ENCODE peak calls at places on chromosomes 16 and 17, in ten cellular contexts. Y, O, R, C, W, X, V, B, F and T are unnamed samples.

GRCh38 chr16:66619534-66620418 is 15.3 kb downstream of the CMTM3 start:
- DNase-seq in Y (no peak), O (peak; percentile 65), R (no peak), C (no peak), W (peak; percentile 83), X (no peak), V (no peak), B (no peak), F (no peak), T (no peak)

GRCh38 chr16:73909529-73910035 is 387.0 kb upstream of the PSMD7 start:
- DNase-seq in Y (no peak), O (no peak), R (no peak), C (no peak), W (no peak), X (no peak), V (no peak), B (no peak), F (no peak), T (no peak)

GRCh38 chr16:986925-987581 is 5.5 kb downstream of the SOX8 start:
- DNase-seq in Y (no peak), O (no peak), R (no peak), C (no peak), W (no peak), X (no peak), V (no peak), B (no peak), F (no peak), T (no peak)

GRCh38 chr17:35731932-35732805 is 730 bp downstream of the RASL10B start:
- DNase-seq in Y (no peak), O (peak; percentile 51), R (no peak), C (no peak), W (no peak), X (no peak), V (no peak), B (no peak), F (no peak), T (no peak)

GRCh38 chr16:21603920-21604319 is 4.5 kb downstream of the METTL9 start:
- DNase-seq in Y (no peak), O (no peak), R (no peak), C (no peak), W (peak; percentile 84), X (no peak), V (no peak), B (no peak), F (no peak), T (no peak)

GRCh38 chr17:48997103-48997826 is at the start of gene IGF2BP1:
- DNase-seq in Y (no peak), O (peak; percentile 65), R (peak; percentile 51), C (no peak), W (peak; percentile 52), X (no peak), V (no peak), B (no peak), F (no peak), T (no peak)

GRCh38 chr17:14474591-14474990 is 173.7 kb downstream of the HS3ST3B1 start:
- DNase-seq in Y (no peak), O (no peak), R (no peak), C (no peak), W (no peak), X (no peak), V (no peak), B (no peak), F (no peak), T (no peak)

GRCh38 chr16:82633964-82634600 is 7.3 kb downstream of the CDH13 start:
- DNase-seq in Y (no peak), O (no peak), R (no peak), C (no peak), W (no peak), X (no peak), V (peak; percentile 84), B (no peak), F (no peak), T (no peak)

GRCh38 chr17:5203178-5203907 is 11.7 kb upstream of the ZNF594 start:
- DNase-seq in Y (no peak), O (no peak), R (no peak), C (no peak), W (no peak), X (no peak), V (no peak), B (no peak), F (no peak), T (no peak)

GRCh38 chr16:78184554-78185183 is 85.2 kb downstream of the WWOX start:
- DNase-seq in Y (no peak), O (no peak), R (no peak), C (no peak), W (no peak), X (no peak), V (no peak), B (no peak), F (no peak), T (no peak)

GRCh38 chr17:59371426-59372099 is 40.1 kb downstream of the YPEL2 start:
- DNase-seq in Y (peak; percentile 53), O (no peak), R (no peak), C (no peak), W (no peak), X (no peak), V (no peak), B (no peak), F (no peak), T (no peak)

GRCh38 chr16:68416057-68417046 is 32.0 kb downstream of the SMPD3 start:
- DNase-seq in Y (no peak), O (no peak), R (no peak), C (peak; percentile 37), W (no peak), X (no peak), V (no peak), B (no peak), F (no peak), T (no peak)

GRCh38 chr16:2040450-2041105 is 7.1 kb downstream of the NTHL1 start:
- DNase-seq in Y (no peak), O (no peak), R (no peak), C (no peak), W (no peak), X (no peak), V (no peak), B (no peak), F (no peak), T (no peak)

GRCh38 chr17:78345791-78346494 is 13.9 kb downstream of the SOCS3 start:
- DNase-seq in Y (no peak), O (no peak), R (no peak), C (no peak), W (no peak), X (no peak), V (no peak), B (no peak), F (no peak), T (no peak)

GRCh38 chr17:78991017-78991783 is 11.5 kb upstream of the LGALS3BP start:
- DNase-seq in Y (peak; percentile 7), O (no peak), R (no peak), C (no peak), W (no peak), X (no peak), V (no peak), B (no peak), F (no peak), T (no peak)

GRCh38 chr17:43371227-43371821 is 27.5 kb upstream of the ARL4D start:
- DNase-seq in Y (no peak), O (no peak), R (no peak), C (no peak), W (no peak), X (no peak), V (no peak), B (no peak), F (no peak), T (no peak)

GRCh38 chr16:46709464-46709863 is 20.0 kb downstream of the ORC6 start:
- DNase-seq in Y (no peak), O (no peak), R (no peak), C (no peak), W (no peak), X (no peak), V (no peak), B (no peak), F (no peak), T (no peak)

GRCh38 chr17:2635675-2636074 is 42.2 kb downstream of the PAFAH1B1 start:
- DNase-seq in Y (no peak), O (no peak), R (no peak), C (no peak), W (no peak), X (no peak), V (no peak), B (no peak), F (no peak), T (no peak)

GRCh38 chr16:72198021-72198420 is 26.1 kb upstream of the PMFBP1 start:
- DNase-seq in Y (no peak), O (no peak), R (peak; percentile 22), C (no peak), W (no peak), X (no peak), V (no peak), B (no peak), F (no peak), T (no peak)

GRCh38 chr17:80220709-80221215 is 535 bp downstream of the SLC26A11 start:
- DNase-seq in Y (peak; percentile 36), O (no peak), R (no peak), C (no peak), W (no peak), X (peak; percentile 5), V (no peak), B (no peak), F (no peak), T (no peak)

GRCh38 chr16:85192736-85193493 is 80.6 kb upstream of the CIBAR2 start:
- DNase-seq in Y (no peak), O (no peak), R (no peak), C (no peak), W (no peak), X (no peak), V (no peak), B (no peak), F (no peak), T (no peak)

GRCh38 chr16:75114179-75114945 is 2.2 kb downstream of the LDHD start:
- DNase-seq in Y (peak; percentile 17), O (peak; percentile 10), R (no peak), C (no peak), W (no peak), X (no peak), V (no peak), B (no peak), F (no peak), T (no peak)

GRCh38 chr17:77494664-77495435 is 354.1 kb downstream of the SEC14L1 start:
- DNase-seq in Y (peak; percentile 81), O (peak; percentile 88), R (peak; percentile 4), C (peak; percentile 10), W (peak; percentile 53), X (peak; percentile 77), V (peak; percentile 74), B (peak; percentile 58), F (no peak), T (peak; percentile 61)

GRCh38 chr17:51651513-51652298 is 391.4 kb downstream of the UTP18 start:
- DNase-seq in Y (no peak), O (no peak), R (no peak), C (no peak), W (no peak), X (no peak), V (no peak), B (no peak), F (no peak), T (no peak)

GRCh38 chr17:65551641-65552040 is 9.8 kb downstream of the AXIN2 start:
- DNase-seq in Y (no peak), O (no peak), R (no peak), C (no peak), W (no peak), X (no peak), V (no peak), B (no peak), F (no peak), T (no peak)

GRCh38 chr16:48611329-48612137 is 1.6 kb upstream of the N4BP1 start:
- DNase-seq in Y (no peak), O (peak; percentile 81), R (no peak), C (peak; percentile 9), W (no peak), X (peak; percentile 76), V (peak; percentile 82), B (peak; percentile 50), F (no peak), T (peak; percentile 65)

GRCh38 chr16:261031-261691 is 14.6 kb downstream of the RGS11 start:
- DNase-seq in Y (no peak), O (no peak), R (no peak), C (no peak), W (no peak), X (no peak), V (no peak), B (no peak), F (no peak), T (no peak)

GRCh38 chr16:67116388-67117311 is 6.9 kb downstream of the PHAF1 start:
- DNase-seq in Y (no peak), O (no peak), R (no peak), C (no peak), W (peak; percentile 60), X (no peak), V (no peak), B (no peak), F (no peak), T (no peak)